ENCODE peak calls at places on chromosome 17, in seven cellular contexts. P, H, V, Z, Q, X and W are unnamed samples.

GRCh38 chr17:72591500-72592241 is 470.9 kb downstream of the SOX9 start:
- ATAC-seq in P (peak; percentile 4), H (peak; percentile 28), V (peak; percentile 42), Z (peak; percentile 31), Q (peak; percentile 11), X (peak; percentile 15), W (no peak)

GRCh38 chr17:47291242-47291873 is 32.4 kb upstream of the EFCAB13 start:
- ATAC-seq in P (no peak), H (no peak), V (no peak), Z (no peak), Q (no peak), X (no peak), W (no peak)

GRCh38 chr17:4497101-4497824 is 1.4 kb upstream of the SPNS2 start:
- ATAC-seq in P (peak; percentile 68), H (peak; percentile 56), V (no peak), Z (no peak), Q (no peak), X (no peak), W (no peak)

GRCh38 chr17:78862073-78863023 is 21.7 kb upstream of the USP36 start:
- ATAC-seq in P (peak; percentile 94), H (peak; percentile 94), V (peak; percentile 92), Z (no peak), Q (peak; percentile 92), X (peak; percentile 56), W (peak; percentile 96)

GRCh38 chr17:72474740-72475477 is 354.1 kb downstream of the SOX9 start:
- ATAC-seq in P (no peak), H (peak; percentile 74), V (no peak), Z (peak; percentile 19), Q (no peak), X (no peak), W (no peak)

GRCh38 chr17:65130829-65131228 is 6.3 kb upstream of the RGS9 start:
- ATAC-seq in P (no peak), H (no peak), V (peak; percentile 83), Z (no peak), Q (peak; percentile 78), X (no peak), W (no peak)

GRCh38 chr17:77692571-77693161 is 265.8 kb upstream of the TNRC6C start:
- ATAC-seq in P (peak; percentile 67), H (no peak), V (no peak), Z (no peak), Q (no peak), X (no peak), W (peak; percentile 44)

GRCh38 chr17:35900693-35901487 is 20.7 kb upstream of the CCL5 start:
- ATAC-seq in P (no peak), H (no peak), V (no peak), Z (no peak), Q (no peak), X (no peak), W (no peak)

GRCh38 chr17:29133146-29133713 is 47.0 kb downstream of the MYO18A start:
- ATAC-seq in P (peak; percentile 81), H (peak; percentile 15), V (peak; percentile 88), Z (peak; percentile 88), Q (peak; percentile 15), X (peak; percentile 83), W (peak; percentile 76)

GRCh38 chr17:66272699-66273390 is 29.6 kb upstream of the PRKCA start:
- ATAC-seq in P (peak; percentile 39), H (no peak), V (peak; percentile 50), Z (no peak), Q (no peak), X (no peak), W (peak; percentile 39)

GRCh38 chr17:35679007-35679682 is 52.3 kb upstream of the RASL10B start:
- ATAC-seq in P (no peak), H (no peak), V (no peak), Z (no peak), Q (no peak), X (no peak), W (no peak)

GRCh38 chr17:40018211-40019121 is 3.2 kb downstream of the CSF3 start:
- ATAC-seq in P (no peak), H (no peak), V (no peak), Z (peak; percentile 62), Q (no peak), X (no peak), W (peak; percentile 20)

GRCh38 chr17:48729335-48730239 is 1.0 kb upstream of the HOXB13 start:
- ATAC-seq in P (peak; percentile 0), H (no peak), V (no peak), Z (no peak), Q (no peak), X (no peak), W (no peak)
- H3K27ac ChIP-seq in P (peak overlapping the region; percentile 91), H (no peak overlapping the region), V (no peak overlapping the region), Z (no peak overlapping the region), Q (no peak overlapping the region), X (no peak overlapping the region), W (no peak overlapping the region)

DNA sequence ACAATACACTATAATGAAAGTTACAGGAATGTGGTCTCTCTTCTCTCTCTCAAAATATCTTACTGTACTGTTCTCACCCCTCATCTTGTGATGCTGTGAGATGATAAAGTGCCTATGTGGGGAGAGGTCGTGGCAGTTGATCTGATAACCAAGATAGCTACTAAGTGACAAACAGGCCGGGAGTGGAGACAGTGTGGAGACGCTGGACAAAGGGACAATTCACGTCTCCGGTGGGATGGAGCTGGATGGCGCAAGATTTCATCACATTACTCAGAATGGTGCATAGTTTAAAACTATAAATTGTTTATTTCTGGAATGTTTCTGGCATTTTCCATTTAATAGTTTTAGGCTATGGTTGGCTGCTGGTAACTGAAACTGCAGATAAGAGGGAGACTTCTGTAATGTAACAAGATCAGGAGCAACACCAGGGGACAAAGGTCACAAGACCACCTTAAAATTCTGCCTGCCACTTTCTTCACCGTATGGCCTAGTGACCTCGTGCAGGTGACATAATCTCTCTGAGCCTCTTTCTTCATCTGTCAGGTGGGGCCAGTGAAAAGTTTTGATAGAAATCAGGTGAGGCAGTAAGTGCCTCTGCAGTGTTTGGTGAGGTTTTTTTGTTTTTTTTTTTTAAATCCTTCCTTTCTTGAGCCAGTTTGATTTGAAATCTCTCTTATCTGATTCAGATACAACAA is 54.4 kb upstream of the LGALS9 start:
- ATAC-seq in P (no peak), H (no peak), V (no peak), Z (no peak), Q (peak; percentile 16), X (no peak), W (no peak)
- H3K27ac ChIP-seq in P (peak overlapping the region; percentile 14), H (peak overlapping the region; percentile 94), V (no peak overlapping the region), Z (no peak overlapping the region), Q (peak overlapping the region; percentile 70), X (no peak overlapping the region), W (peak overlapping the region; percentile 11)

GRCh38 chr17:18919963-18920362 is 32.0 kb upstream of the SLC5A10 start:
- ATAC-seq in P (no peak), H (peak; percentile 33), V (peak; percentile 21), Z (no peak), Q (no peak), X (no peak), W (no peak)

GRCh38 chr17:18921912-18922451 is 30.0 kb upstream of the SLC5A10 start:
- ATAC-seq in P (peak; percentile 81), H (no peak), V (no peak), Z (no peak), Q (no peak), X (no peak), W (no peak)

GRCh38 chr17:18921485-18921884 is 30.5 kb upstream of the SLC5A10 start:
- ATAC-seq in P (no peak), H (no peak), V (no peak), Z (no peak), Q (no peak), X (no peak), W (no peak)

GRCh38 chr17:18917506-18918032 is 34.4 kb upstream of the SLC5A10 start:
- ATAC-seq in P (no peak), H (no peak), V (no peak), Z (no peak), Q (no peak), X (no peak), W (no peak)

DNA sequence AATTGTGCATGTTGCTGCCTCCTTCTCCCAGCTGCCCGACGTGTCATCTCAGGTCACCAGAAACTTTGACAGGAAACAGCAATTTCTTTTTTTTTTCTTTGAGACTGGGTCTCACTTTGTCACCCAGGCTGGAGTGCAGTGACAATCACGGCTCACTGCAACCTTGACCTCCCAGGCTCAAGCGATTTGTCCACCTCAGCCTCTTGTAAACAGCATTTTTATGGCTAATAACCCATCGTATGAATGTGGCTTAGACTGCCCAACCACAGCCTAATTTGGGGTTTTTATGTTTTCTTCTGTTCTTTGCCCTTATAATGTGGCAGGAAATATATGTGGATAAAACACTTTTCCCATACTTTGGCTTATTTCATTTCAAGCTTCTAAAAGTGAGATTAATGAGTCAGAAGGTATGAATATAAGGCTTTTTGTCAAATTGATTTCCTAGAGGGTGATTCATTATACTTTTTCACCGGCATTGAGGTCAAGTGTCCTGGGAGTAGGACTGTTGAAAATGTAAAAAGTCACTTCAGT is 31.0 kb upstream of the SLC5A10 start:
- ATAC-seq in P (peak; percentile 69), H (no peak), V (no peak), Z (no peak), Q (no peak), X (no peak), W (no peak)
- H3K27ac ChIP-seq in P (peak overlapping the region; percentile 98), H (peak overlapping the region; percentile 18), V (peak overlapping the region; percentile 43), Z (no peak overlapping the region), Q (peak overlapping the region; percentile 47), X (no peak overlapping the region), W (peak overlapping the region; percentile 49)

DNA sequence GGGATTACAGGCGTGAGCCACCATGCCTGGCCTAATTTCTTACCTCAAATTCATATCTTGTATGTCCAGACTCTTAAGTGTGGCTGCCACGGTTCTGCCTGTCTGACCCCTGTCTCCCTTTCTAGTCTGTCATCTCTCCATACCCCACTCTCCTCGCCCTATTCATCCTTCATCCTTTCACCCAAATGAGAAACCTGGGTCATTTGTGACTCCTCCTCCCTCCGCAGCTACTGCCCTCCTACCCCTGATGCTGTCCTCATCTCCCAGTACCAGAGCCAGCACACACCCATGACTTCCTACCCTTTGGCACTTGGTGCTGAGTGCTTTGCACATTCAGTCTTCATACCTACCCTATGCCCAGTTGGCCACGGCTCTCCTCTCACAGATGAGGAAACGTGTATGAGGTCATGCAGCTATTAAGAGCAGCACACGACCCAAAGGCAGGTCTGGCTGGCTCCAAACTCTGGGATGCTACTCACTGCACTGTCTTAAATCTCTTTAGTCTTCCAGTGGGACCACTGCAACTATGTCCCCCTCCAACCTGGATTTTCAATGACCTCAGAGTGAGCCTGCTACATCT is 1.6 kb downstream of the SPATA32 start:
- ATAC-seq in P (no peak), H (no peak), V (peak; percentile 45), Z (no peak), Q (no peak), X (peak; percentile 74), W (no peak)
- H3K27ac ChIP-seq in P (no peak overlapping the region), H (no peak overlapping the region), V (peak overlapping the region; percentile 71), Z (no peak overlapping the region), Q (no peak overlapping the region), X (no peak overlapping the region), W (no peak overlapping the region)

DNA sequence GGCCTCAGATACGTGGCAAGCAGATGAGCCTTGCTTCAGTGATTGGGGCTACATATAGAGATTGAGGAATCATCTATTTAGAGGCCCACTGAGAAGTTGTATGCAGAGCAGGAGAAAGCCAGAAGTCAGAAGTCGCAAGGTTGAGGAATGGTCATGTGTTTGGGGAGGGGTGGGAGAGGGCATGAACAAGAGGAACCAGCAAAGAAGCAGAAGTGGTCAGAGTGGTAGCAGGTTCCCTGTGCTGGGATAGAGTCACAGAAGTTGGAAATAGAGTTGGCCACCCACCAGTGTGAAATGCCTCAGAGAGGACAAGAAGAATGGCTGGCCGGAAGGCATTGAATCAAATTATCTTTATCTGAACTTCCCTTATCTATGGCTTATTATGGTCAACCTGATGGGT is 19.5 kb downstream of the MAP3K3 start:
- ATAC-seq in P (no peak), H (no peak), V (peak; percentile 73), Z (no peak), Q (peak; percentile 94), X (peak; percentile 73), W (peak; percentile 58)
- H3K27ac ChIP-seq in P (no peak overlapping the region), H (no peak overlapping the region), V (no peak overlapping the region), Z (no peak overlapping the region), Q (no peak overlapping the region), X (no peak overlapping the region), W (no peak overlapping the region)

GRCh38 chr17:79992657-79993389 is 42.8 kb downstream of the TBC1D16 start:
- ATAC-seq in P (peak; percentile 3), H (no peak), V (peak; percentile 6), Z (peak; percentile 2), Q (no peak), X (peak; percentile 1), W (no peak)
- H3K27ac ChIP-seq in P (no peak overlapping the region), H (peak overlapping the region; percentile 55), V (peak overlapping the region; percentile 31), Z (peak overlapping the region; percentile 91), Q (no peak overlapping the region), X (no peak overlapping the region), W (peak overlapping the region; percentile 17)